ENCODE peak calls at places on chromosomes 16 and 17, in nine cellular contexts. U, L, Q, Z, O, W, C, I and A are unnamed samples. For H3K4me1, the result is how much of the 10 kb centered on the place peaks cover.

GRCh38 chr17:40311575-40311974 is 2.6 kb downstream of the RARA start:
- DNase-seq in C (peak), I (no peak), W (peak), Q (peak), O (peak), L (no peak), Z (no peak), U (no peak), A (no peak)

GRCh38 chr16:85659805-85660511 is 28.8 kb downstream of the GINS2 start:
- DNase-seq in I (no peak), L (peak), C (peak), Z (peak), Q (no peak), W (peak), O (peak), U (peak), A (peak)

GRCh38 chr16:66467611-66468010 is 40.5 kb downstream of the BEAN1 start:
- DNase-seq in C (no peak), U (no peak), O (no peak), Q (no peak), W (no peak), Z (no peak), L (no peak), I (no peak), A (no peak)

GRCh38 chr16:86227801-86228200 is 282.5 kb upstream of the FOXF1 start:
- DNase-seq in L (no peak), U (no peak), O (no peak), C (no peak), W (no peak), I (no peak), Q (no peak), Z (no peak), A (peak)

GRCh38 chr17:73342549-73343167 is 30.9 kb upstream of the CDC42EP4 start:
- DNase-seq in O (peak), U (no peak), L (peak), I (no peak), Z (no peak), W (no peak), Q (no peak), C (no peak), A (peak)

GRCh38 chr17:80649672-80650338 is 105.2 kb downstream of the RPTOR start:
- DNase-seq in U (peak), W (peak), O (peak), Z (peak), I (peak), L (peak), Q (peak), C (no peak), A (peak)

GRCh38 chr16:21646721-21647561 is 5.5 kb downstream of the IGSF6 start:
- DNase-seq in C (no peak), L (no peak), W (peak), U (peak), O (no peak), Z (no peak), I (no peak), Q (no peak), A (no peak)

GRCh38 chr17:73924488-73925186 is 278.8 kb upstream of the RPL38 start:
- DNase-seq in I (no peak), U (no peak), W (no peak), L (no peak), O (no peak), Q (no peak), C (no peak), Z (no peak), A (peak)

GRCh38 chr17:64378890-64379354 is 11.7 kb downstream of the PECAM1 start:
- DNase-seq in O (peak), I (no peak), U (no peak), Z (no peak), W (no peak), C (no peak), L (no peak), Q (no peak), A (no peak)

GRCh38 chr16:80327740-80328139 is 213.1 kb upstream of the DYNLRB2 start:
- DNase-seq in U (no peak), Z (no peak), W (no peak), Q (no peak), L (no peak), I (no peak), O (no peak), C (no peak), A (no peak)

GRCh38 chr16:2468142-2468724 is 2.9 kb upstream of the NTN3 start:
- DNase-seq in C (peak), O (peak), W (no peak), L (peak), Z (no peak), Q (no peak), I (no peak), U (no peak), A (peak)

DNA sequence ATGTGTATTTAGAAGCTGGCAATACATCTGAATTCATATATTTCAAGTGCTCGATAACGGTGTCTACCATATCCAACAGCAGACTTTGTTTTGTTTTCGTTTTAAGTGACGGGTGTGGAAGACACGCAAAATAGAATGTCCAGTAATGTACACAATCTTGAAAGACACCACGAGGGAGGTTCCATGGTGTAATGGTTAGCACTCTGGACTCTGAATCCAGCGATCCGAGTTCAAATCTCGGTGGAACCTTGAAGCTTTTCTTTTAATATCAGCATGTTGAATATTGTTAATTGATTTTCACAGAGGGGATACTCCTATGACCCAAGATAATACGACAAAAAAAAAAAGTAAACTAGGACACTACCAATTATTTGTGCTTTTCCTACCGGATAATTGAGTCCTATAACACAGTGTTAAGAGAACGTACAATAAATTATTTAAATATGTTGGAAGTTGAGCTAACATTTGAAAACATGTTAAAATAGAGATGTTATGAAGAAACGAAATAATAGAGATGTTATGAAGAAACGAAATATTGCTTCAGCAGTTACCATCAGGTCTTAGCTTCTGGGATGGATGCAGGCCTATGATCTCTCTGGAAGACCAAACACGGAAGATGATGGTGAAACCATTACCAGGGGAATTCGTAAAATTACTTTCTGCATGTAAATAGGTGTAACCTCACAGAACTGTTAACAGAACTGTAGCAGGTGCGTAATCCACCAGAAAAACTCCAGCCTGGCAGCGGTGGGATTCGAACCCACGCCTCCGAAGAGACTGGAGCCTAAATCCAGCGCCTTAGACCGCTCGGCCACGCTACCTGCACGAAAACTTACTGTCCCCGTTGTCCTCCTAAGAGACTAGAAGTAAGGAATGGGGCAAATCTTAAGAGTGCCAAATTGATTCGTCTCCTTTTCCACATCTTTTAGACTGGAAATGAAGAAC is 1.5 kb upstream of the ALOXE3 start:
- DNase-seq in W (peak), O (peak), I (no peak), Q (peak), U (peak), C (peak), L (peak), Z (peak), A (peak)
- H3K4me1 ChIP-seq in W (half or more), O (under half), I (half or more), Q (half or more), U (half or more), C (under half), L (under half), Z (under half), A (under half)

GRCh38 chr16:81823734-81824133 is 44.6 kb downstream of the PLCG2 start:
- DNase-seq in Z (no peak), I (no peak), U (no peak), Q (no peak), L (no peak), O (no peak), C (no peak), W (no peak), A (no peak)
- H3K4me1 ChIP-seq in Z (under half), I (under half), U (under half), Q (under half), L (under half), O (under half), C (under half), W (under half), A (under half)

DNA sequence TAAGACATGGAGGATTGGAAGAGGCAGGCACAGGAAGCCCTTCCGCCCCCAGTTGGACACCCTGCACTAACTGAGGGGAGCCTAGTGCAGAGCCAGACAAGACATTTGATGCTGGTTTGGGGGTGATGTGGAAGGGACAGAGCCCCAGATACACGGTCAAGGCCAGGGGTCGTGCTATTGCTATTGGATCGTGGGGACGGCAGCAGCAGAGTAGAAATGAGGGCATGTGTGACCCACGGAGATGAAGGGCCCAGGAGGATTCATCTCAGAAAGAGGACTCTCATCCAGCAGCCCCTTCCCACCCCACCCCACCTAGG is 2.0 kb upstream of the VAMP2 start:
- DNase-seq in C (no peak), U (no peak), Q (no peak), I (no peak), L (no peak), W (no peak), Z (no peak), O (no peak), A (no peak)
- H3K4me1 ChIP-seq in C (under half), U (under half), Q (under half), I (under half), L (under half), W (under half), Z (under half), O (under half), A (under half)

GRCh38 chr17:43840814-43841213 is 6.2 kb upstream of the CD300LG start:
- DNase-seq in L (peak), W (no peak), C (no peak), Q (no peak), U (no peak), O (peak), Z (no peak), I (no peak), A (peak)
- H3K4me1 ChIP-seq in L (under half), W (under half), C (under half), Q (under half), U (under half), O (under half), Z (under half), I (under half), A (under half)

GRCh38 chr16:11797166-11797956 is at the start of gene ZC3H7A:
- DNase-seq in Z (peak), C (peak), O (peak), L (peak), U (peak), I (peak), Q (peak), W (peak), A (peak)
- H3K4me1 ChIP-seq in Z (under half), C (under half), O (under half), L (under half), U (under half), I (half or more), Q (under half), W (half or more), A (under half)

DNA sequence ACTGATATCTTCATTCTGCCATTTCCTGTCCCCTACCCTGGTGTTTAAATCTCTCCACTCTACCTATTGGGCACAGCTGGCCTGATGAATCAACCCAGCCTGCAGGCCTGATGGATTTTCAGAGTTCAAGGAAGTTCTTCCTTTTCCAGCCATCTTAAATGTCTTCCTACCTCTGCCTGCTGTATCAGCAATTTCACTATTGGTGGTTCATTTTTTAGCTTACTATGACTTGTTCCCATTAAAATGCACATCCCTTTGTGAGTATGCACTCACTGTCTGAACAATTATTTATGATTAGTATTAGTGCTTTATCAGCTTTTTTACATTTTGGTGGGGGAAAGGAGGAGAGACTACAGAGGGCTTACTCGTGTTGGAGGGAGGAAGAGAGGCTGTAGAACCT is 48.6 kb upstream of the CRHR1 start:
- DNase-seq in C (no peak), I (no peak), O (no peak), L (no peak), U (no peak), Q (no peak), Z (no peak), W (no peak), A (no peak)
- H3K4me1 ChIP-seq in C (under half), I (under half), O (under half), L (under half), U (under half), Q (under half), Z (under half), W (under half), A (under half)